ENCODE peak calls at places on chromosomes 16 and 17, in eight cellular contexts. T, G, P, K, M, A, C and I are unnamed samples. For H3K9me3, the result is how much of the 10 kb centered on the place peaks cover.

GRCh38 chr17:7851438-7852261 is 3.2 kb upstream of the TMEM88 start:
- DNase-seq in T (peak), G (peak), P (peak), K (peak), M (no peak), A (peak), C (peak), I (peak)

GRCh38 chr17:80212109-80212508 is 8.0 kb downstream of the SGSH start:
- DNase-seq in T (no peak), G (no peak), P (no peak), K (no peak), M (no peak), A (no peak), C (no peak), I (no peak)

GRCh38 chr17:28892024-28892423 is 5.5 kb downstream of the FLOT2 start:
- DNase-seq in T (no peak), G (no peak), P (no peak), K (no peak), M (no peak), A (no peak), C (no peak), I (no peak)

GRCh38 chr16:14072360-14072759 is 1.2 kb downstream of the MRTFB start:
- DNase-seq in T (no peak), G (no peak), P (no peak), K (no peak), M (no peak), A (no peak), C (no peak), I (no peak)

GRCh38 chr16:54116126-54116525 is 170.5 kb downstream of the IRX3 start:
- DNase-seq in T (no peak), G (no peak), P (no peak), K (no peak), M (no peak), A (no peak), C (no peak), I (no peak)

GRCh38 chr17:8189041-8189710 is 804 bp downstream of the BORCS6 start:
- DNase-seq in T (peak), G (no peak), P (no peak), K (peak), M (no peak), A (peak), C (no peak), I (no peak)

GRCh38 chr16:1300664-1301476 is 8.6 kb upstream of the UBE2I start:
- DNase-seq in T (peak), G (no peak), P (peak), K (peak), M (no peak), A (peak), C (no peak), I (peak)

GRCh38 chr17:60039096-60039495 is 39.6 kb downstream of the HEATR6 start:
- DNase-seq in T (no peak), G (no peak), P (no peak), K (no peak), M (no peak), A (no peak), C (no peak), I (no peak)

GRCh38 chr17:66423436-66423922 is 121.1 kb downstream of the PRKCA start:
- DNase-seq in T (no peak), G (no peak), P (no peak), K (no peak), M (no peak), A (no peak), C (no peak), I (no peak)

GRCh38 chr17:79220715-79221291 is 146.2 kb downstream of the ENGASE start:
- DNase-seq in T (no peak), G (no peak), P (no peak), K (no peak), M (no peak), A (no peak), C (no peak), I (peak)

GRCh38 chr17:41975099-41976083 is 8.8 kb downstream of the CNP start:
- DNase-seq in T (no peak), G (no peak), P (no peak), K (no peak), M (no peak), A (no peak), C (no peak), I (peak)

GRCh38 chr16:19463468-19464315 is 46.0 kb downstream of the TMC5 start:
- DNase-seq in T (no peak), G (no peak), P (no peak), K (no peak), M (no peak), A (no peak), C (no peak), I (no peak)

GRCh38 chr17:81923302-81924260 is 4.0 kb downstream of the MAFG start:
- DNase-seq in T (peak), G (peak), P (peak), K (no peak), M (no peak), A (peak), C (no peak), I (peak)

GRCh38 chr17:142876-143784 is 5.8 kb downstream of the SCGB1C2 start:
- DNase-seq in T (no peak), G (no peak), P (peak), K (no peak), M (no peak), A (no peak), C (no peak), I (peak)

GRCh38 chr16:54244061-54244886 is 42.3 kb downstream of the IRX3 start:
- DNase-seq in T (no peak), G (no peak), P (no peak), K (no peak), M (no peak), A (no peak), C (no peak), I (peak)

GRCh38 chr17:31739300-31739699 is 119.7 kb downstream of the COPRS start:
- DNase-seq in T (no peak), G (no peak), P (no peak), K (no peak), M (no peak), A (no peak), C (no peak), I (no peak)

GRCh38 chr16:77057161-77057736 is 133.7 kb upstream of the MON1B start:
- DNase-seq in T (no peak), G (no peak), P (no peak), K (no peak), M (no peak), A (no peak), C (no peak), I (no peak)

GRCh38 chr16:75080205-75081029 is 36.2 kb downstream of the LDHD start:
- DNase-seq in T (no peak), G (no peak), P (no peak), K (no peak), M (no peak), A (no peak), C (no peak), I (no peak)

GRCh38 chr16:2455081-2455845 is 4.6 kb upstream of the TEDC2 start:
- DNase-seq in T (no peak), G (no peak), P (no peak), K (peak), M (no peak), A (no peak), C (no peak), I (no peak)

GRCh38 chr17:62987136-62987535 is 21.1 kb downstream of the TANC2 start:
- DNase-seq in T (no peak), G (no peak), P (no peak), K (no peak), M (no peak), A (no peak), C (no peak), I (no peak)

GRCh38 chr17:55175788-55176425 is 88.9 kb upstream of the HLF start:
- DNase-seq in T (no peak), G (no peak), P (no peak), K (no peak), M (no peak), A (no peak), C (no peak), I (no peak)

GRCh38 chr17:39164675-39165143 is 1.3 kb downstream of the ARL5C start:
- DNase-seq in T (peak), G (peak), P (peak), K (peak), M (peak), A (peak), C (peak), I (peak)

GRCh38 chr16:27264151-27264550 is 4.4 kb downstream of the NSMCE1 start:
- DNase-seq in T (no peak), G (no peak), P (no peak), K (no peak), M (no peak), A (no peak), C (peak), I (no peak)

GRCh38 chr17:12313786-12314185 is 293.1 kb downstream of the MAP2K4 start:
- DNase-seq in T (no peak), G (no peak), P (no peak), K (no peak), M (no peak), A (no peak), C (no peak), I (no peak)

GRCh38 chr16:78705694-78706093 is 606.2 kb downstream of the WWOX start:
- DNase-seq in T (no peak), G (no peak), P (no peak), K (no peak), M (no peak), A (no peak), C (no peak), I (no peak)

GRCh38 chr17:40100669-40101366 is 429 bp upstream of the NR1D1 start:
- DNase-seq in T (peak), G (peak), P (peak), K (peak), M (peak), A (peak), C (peak), I (peak)

GRCh38 chr17:73705594-73705993 is 61.3 kb upstream of the SDK2 start:
- DNase-seq in T (no peak), G (no peak), P (peak), K (no peak), M (no peak), A (no peak), C (no peak), I (no peak)

GRCh38 chr17:8016632-8017424 is 14.4 kb downstream of the GUCY2D start:
- DNase-seq in T (no peak), G (no peak), P (no peak), K (peak), M (no peak), A (peak), C (no peak), I (peak)

GRCh38 chr17:41324180-41325075 is 8.9 kb upstream of the KRTAP17-1 start:
- DNase-seq in T (no peak), G (no peak), P (no peak), K (peak), M (no peak), A (peak), C (no peak), I (no peak)

GRCh38 chr17:40553694-40554534 is 11.4 kb downstream of the CCR7 start:
- DNase-seq in T (peak), G (peak), P (peak), K (no peak), M (no peak), A (no peak), C (peak), I (peak)

GRCh38 chr17:72602517-72603345 is 481.9 kb downstream of the SOX9 start:
- DNase-seq in T (no peak), G (no peak), P (no peak), K (no peak), M (no peak), A (peak), C (no peak), I (no peak)

GRCh38 chr17:37060966-37061365 is 112.2 kb downstream of the AATF start:
- DNase-seq in T (no peak), G (no peak), P (no peak), K (no peak), M (no peak), A (no peak), C (no peak), I (no peak)

GRCh38 chr17:35432176-35433074 is at the start of gene SLFN12:
- DNase-seq in T (peak), G (no peak), P (peak), K (peak), M (no peak), A (peak), C (peak), I (no peak)

GRCh38 chr17:63413128-63413527 is 33.0 kb downstream of the CYB561 start:
- DNase-seq in T (no peak), G (no peak), P (no peak), K (no peak), M (no peak), A (no peak), C (no peak), I (no peak)

GRCh38 chr17:76147211-76148014 is 6.4 kb upstream of the FOXJ1 start:
- DNase-seq in T (no peak), G (no peak), P (no peak), K (no peak), M (no peak), A (no peak), C (no peak), I (no peak)

GRCh38 chr16:31215287-31216115 is 1.4 kb downstream of the PYDC1 start:
- DNase-seq in T (peak), G (no peak), P (peak), K (peak), M (no peak), A (peak), C (peak), I (no peak)

GRCh38 chr16:79770244-79771064 is 169.9 kb upstream of the MAF start:
- DNase-seq in T (peak), G (peak), P (peak), K (peak), M (peak), A (peak), C (peak), I (peak)

DNA sequence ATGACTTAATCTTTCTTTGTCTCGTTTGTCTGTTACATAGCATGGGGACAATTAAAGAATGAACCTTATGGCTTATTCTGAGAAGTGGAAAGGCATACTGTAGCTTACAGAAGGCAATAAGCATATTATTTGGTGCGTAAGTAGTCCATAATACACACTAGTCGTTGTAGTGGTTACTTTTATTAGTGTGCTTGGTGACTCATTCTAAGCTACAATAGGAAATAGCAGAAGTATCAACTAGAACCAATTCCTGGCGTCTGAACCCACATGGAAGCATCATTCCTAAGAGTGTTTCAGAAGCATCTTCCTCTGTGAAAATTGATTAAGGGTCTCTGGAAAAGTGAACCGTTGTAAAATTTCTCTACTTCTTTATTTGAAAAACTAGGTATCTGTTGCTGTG is 777.8 kb upstream of the EEF2KMT start:
- DNase-seq in T (no peak), G (no peak), P (no peak), K (no peak), M (no peak), A (no peak), C (no peak), I (no peak)
- H3K9me3 ChIP-seq in T (under half), G (under half), P (under half), K (under half), M (under half), A (under half), C (under half), I (under half)

DNA sequence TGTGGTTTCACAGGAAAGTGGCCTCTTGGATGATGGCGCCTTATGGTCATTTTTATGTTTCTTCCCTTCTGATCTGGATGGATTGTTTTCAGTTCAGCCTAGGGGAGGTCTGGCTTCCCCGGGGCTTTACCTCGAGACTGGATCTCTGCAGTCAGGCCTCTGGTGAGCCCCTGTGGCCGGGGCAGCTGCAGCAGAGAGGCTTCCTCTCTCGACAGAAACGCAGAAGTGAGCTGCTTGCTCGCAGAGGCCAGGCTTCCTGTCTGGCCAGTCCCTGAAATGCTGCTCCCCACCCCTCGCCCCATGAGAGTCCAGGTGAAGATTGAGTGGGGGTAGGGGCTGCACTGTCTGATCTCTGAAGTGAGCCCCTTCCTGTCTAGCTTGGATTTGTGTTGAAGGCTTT is 44.0 kb downstream of the PLCG2 start:
- DNase-seq in T (peak), G (no peak), P (no peak), K (no peak), M (no peak), A (peak), C (no peak), I (no peak)
- TF ChIP-seq CTCF in T (no peak), G (no peak), P (no peak), K (no peak), M (no peak), A (no peak), C (no peak), I (no peak)

GRCh38 chr16:57795431-57795878 is 6.8 kb downstream of the KIFC3 start:
- DNase-seq in T (peak), G (no peak), P (peak), K (peak), M (no peak), A (peak), C (no peak), I (peak)
- H3K27ac ChIP-seq in T (peak), G (no peak), P (no peak), K (no peak), M (no peak), A (no peak), C (no peak), I (no peak)

DNA sequence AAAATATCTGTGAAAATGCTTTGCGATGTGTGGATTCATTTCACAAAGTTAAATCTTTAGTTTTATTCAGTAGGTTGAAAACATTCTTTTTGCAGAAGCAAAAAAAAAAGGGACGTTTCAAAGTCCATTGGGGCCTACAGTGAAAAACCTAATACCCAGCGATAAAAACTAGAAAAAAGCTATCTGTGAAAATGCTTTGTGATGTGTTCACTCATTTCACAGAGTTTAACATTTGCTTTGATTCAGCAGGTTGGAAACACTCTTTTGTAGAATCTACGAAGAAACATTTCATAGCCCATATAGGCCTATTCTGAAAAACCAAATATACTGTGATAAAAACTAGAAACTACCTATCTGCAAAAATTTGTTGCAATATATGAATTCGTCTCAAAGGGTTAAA is 113.6 kb upstream of the WSB1 start:
- DNase-seq in T (no peak), G (no peak), P (no peak), K (no peak), M (no peak), A (no peak), C (no peak), I (no peak)
- H3K9me3 ChIP-seq in T (under half), G (under half), P (under half), K (under half), M (under half), A (under half), C (under half), I (under half)

GRCh38 chr17:27601975-27602302 is 29.0 kb upstream of the LGALS9 start:
- DNase-seq in T (no peak), G (no peak), P (no peak), K (no peak), M (no peak), A (no peak), C (no peak), I (no peak)
- TF ChIP-seq CTCF in T (no peak), G (no peak), P (no peak), K (peak), M (no peak), A (no peak), C (no peak), I (no peak)

DNA sequence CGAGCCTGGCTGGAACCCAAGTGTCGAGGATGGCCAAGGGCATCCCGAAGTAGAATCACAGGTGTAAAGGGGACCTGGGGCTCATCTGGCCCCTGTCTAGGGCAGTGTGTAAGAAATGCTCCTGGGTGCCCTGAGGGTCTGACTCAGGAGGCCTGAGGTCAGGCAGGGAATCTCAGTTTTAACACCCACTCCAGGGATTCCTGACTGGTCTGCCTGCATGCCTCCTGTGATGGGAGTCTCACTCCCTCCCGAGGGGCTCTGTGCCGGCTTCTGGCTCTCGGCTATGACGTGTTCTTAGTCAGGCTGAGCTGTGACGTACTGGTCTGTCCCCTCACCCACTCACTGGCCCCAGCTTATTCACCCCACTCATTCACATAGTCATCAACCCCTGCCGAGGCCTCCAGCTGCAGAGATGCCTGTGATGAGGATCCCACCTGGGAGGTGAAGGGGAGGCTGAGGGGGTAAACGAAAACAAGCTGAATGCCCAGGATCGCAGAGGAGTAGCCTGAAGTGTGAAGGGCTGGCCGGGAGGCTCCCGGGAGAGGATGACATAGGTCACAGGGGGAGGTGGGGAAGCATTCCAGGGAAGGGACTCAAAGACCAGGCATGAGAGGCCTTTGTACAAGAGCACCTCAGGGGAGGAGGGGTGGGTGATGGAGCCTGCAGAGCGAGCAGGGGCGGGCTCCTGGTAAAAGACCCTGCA is 23.7 kb downstream of the FAM83G start:
- DNase-seq in T (no peak), G (no peak), P (no peak), K (no peak), M (no peak), A (no peak), C (no peak), I (no peak)
- H3K27ac ChIP-seq in T (no peak), G (no peak), P (no peak), K (no peak), M (no peak), A (peak), C (no peak), I (no peak)

GRCh38 chr16:86594712-86595111 is 16.4 kb downstream of the FOXL1 start:
- DNase-seq in T (no peak), G (no peak), P (no peak), K (no peak), M (no peak), A (no peak), C (no peak), I (no peak)
- H3K9me3 ChIP-seq in T (under half), G (under half), P (under half), K (under half), M (under half), A (under half), C (under half), I (under half)